ENCODE peak calls at places on chromosome 2, in four cellular contexts. O is HCT116, Y is H1, M is GM12878. F is an unnamed sample.

GRCh38 chr2:67733517-67733916 is 329.3 kb downstream of the C1D start:
- DNase-seq in O (peak), Y (peak), M (no peak), F (peak)

GRCh38 chr2:29921560-29921915 is at the start of gene ALK:
- DNase-seq in O (no peak), Y (no peak), M (no peak), F (peak)

GRCh38 chr2:234322766-234323465 is 174.0 kb downstream of the ARL4C start:
- DNase-seq in O (no peak), Y (no peak), M (no peak), F (no peak)

GRCh38 chr2:148796735-148797512 is 78.1 kb upstream of the KIF5C start:
- DNase-seq in O (no peak), Y (no peak), M (no peak), F (no peak)

GRCh38 chr2:234363011-234363487 is 133.8 kb downstream of the ARL4C start:
- DNase-seq in O (peak), Y (no peak), M (no peak), F (peak)

GRCh38 chr2:42638080-42638784 is 69.8 kb downstream of the MTA3 start:
- DNase-seq in O (no peak), Y (no peak), M (no peak), F (no peak)

GRCh38 chr2:44767691-44768090 is 173.8 kb upstream of the SIX3 start:
- DNase-seq in O (no peak), Y (peak), M (no peak), F (no peak)

GRCh38 chr2:70094978-70095832 is 7.9 kb downstream of the PCBP1 start:
- DNase-seq in O (no peak), Y (no peak), M (no peak), F (peak)

GRCh38 chr2:174965992-174966789 is 39.0 kb downstream of the CHN1 start:
- DNase-seq in O (no peak), Y (no peak), M (no peak), F (no peak)

GRCh38 chr2:69753659-69754350 is 11.9 kb downstream of the ANXA4 start:
- DNase-seq in O (no peak), Y (no peak), M (no peak), F (no peak)

GRCh38 chr2:237772513-237772912 is 26.1 kb upstream of the RBM44 start:
- DNase-seq in O (no peak), Y (peak), M (no peak), F (no peak)

GRCh38 chr2:226121339-226121738 is 678.3 kb downstream of the IRS1 start:
- DNase-seq in O (no peak), Y (no peak), M (no peak), F (no peak)

GRCh38 chr2:219688560-219689445 is 61.4 kb downstream of the SLC4A3 start:
- DNase-seq in O (peak), Y (no peak), M (no peak), F (no peak)

GRCh38 chr2:287471-287885 is 413 bp downstream of the ALKAL2 start:
- DNase-seq in O (no peak), Y (peak), M (no peak), F (no peak)

GRCh38 chr2:12543452-12544220 is 173.1 kb upstream of the TRIB2 start:
- DNase-seq in O (no peak), Y (no peak), M (no peak), F (no peak)

GRCh38 chr2:27041708-27042107 is 8.9 kb downstream of the TMEM214 start:
- DNase-seq in O (no peak), Y (no peak), M (no peak), F (no peak)

GRCh38 chr2:46955764-46956163 is 40.2 kb upstream of the MCFD2 start:
- DNase-seq in O (no peak), Y (no peak), M (no peak), F (no peak)

GRCh38 chr2:46956981-46957531 is 41.5 kb upstream of the MCFD2 start:
- DNase-seq in O (no peak), Y (no peak), M (no peak), F (peak)

GRCh38 chr2:46958431-46959017 is 42.9 kb upstream of the MCFD2 start:
- DNase-seq in O (no peak), Y (no peak), M (no peak), F (no peak)

GRCh38 chr2:46952171-46952570 is 36.6 kb upstream of the MCFD2 start:
- DNase-seq in O (no peak), Y (no peak), M (no peak), F (no peak)

DNA sequence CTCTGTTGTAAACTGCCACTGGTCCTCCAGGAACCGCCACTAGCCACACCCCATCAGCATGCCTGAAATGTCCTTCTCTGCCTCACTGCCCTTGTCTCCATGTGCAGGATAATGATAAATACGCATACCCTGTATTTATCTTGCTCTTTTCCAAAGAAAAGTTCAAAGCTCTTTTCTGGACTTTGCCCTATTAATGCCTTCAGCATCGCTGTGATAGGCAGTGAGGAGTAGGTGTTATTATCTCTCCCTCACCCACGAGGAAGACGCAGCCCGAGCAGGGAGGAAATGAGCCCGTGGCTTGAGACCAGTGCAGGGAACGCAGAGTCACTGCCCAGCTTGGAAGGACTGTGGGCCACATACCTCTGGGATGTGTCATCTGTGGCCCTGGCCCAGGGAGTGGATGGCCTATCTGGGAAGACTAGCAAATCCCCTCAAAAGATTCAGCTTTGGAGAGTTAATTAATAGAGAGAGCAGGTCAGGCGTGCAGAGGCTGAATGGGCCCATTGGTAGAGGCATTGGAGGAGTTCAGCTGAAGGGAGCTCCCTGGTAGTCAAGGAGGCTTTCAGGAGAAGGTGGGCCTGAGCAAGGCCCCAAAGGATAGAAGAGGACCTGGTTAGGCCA is 39.5 kb upstream of the MCFD2 start:
- DNase-seq in O (no peak), Y (no peak), M (no peak), F (no peak)
- TF ChIP-seq JUND in O (peak), Y (no peak), M (no peak), F (no peak)

GRCh38 chr2:206989306-206989705 is 50.0 kb downstream of the CPO start:
- DNase-seq in O (peak), Y (peak), M (no peak), F (no peak)
- TF ChIP-seq JUND in O (no peak), Y (no peak), M (no peak), F (no peak)

DNA sequence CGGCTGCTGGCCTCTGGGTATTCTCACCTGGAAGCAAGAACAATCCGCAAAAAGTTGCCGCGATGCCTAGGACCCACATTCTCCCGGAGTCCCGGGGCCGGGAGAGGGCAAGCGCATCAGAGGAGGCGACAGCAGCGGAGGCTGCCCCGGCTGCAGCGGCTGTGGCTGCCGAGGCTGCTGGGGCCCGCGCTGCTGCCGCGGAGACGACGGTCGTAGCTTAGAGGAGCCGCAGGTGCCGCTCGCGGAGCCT is 226 bp downstream of the LYPD1 start:
- DNase-seq in O (no peak), Y (peak), M (no peak), F (peak)
- TF ChIP-seq JUND in O (no peak), Y (no peak), M (no peak), F (no peak)

DNA sequence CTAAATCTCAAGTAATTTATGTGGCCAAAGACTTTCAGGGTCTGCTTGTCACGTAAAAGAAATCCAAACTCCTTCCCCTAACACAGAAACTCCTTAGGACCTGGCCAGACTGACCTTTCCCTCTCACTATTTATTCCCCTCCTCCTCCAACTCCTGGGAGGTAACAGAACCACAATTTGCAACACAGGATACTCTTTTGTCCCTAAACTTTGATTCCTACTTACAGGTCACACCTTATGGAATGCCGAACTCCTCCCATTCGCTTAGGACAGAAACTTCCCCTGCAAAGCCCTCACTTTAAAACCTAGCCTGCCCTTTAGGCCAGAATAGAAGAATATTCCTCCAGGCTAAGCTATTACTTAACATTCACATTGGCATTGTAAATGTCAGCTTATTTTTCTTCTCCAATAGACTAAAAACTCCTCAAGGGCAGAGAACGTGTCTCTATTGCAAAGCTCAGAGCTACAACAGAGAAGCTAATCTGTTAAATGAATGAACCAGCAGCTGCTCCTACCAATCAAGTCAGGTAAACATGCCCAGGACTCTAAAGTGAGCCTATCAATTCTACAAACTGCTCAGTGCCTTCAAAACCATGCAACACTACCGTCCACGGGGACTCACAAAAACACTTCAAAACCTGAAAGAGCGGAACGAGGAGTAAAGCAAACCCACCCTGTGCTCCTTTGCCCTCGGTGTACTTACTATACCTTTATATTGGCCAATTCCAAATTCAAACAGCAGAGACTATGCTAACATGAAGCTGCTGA is 6.1 kb downstream of the INO80D start:
- DNase-seq in O (no peak), Y (no peak), M (no peak), F (no peak)
- TF ChIP-seq JUND in O (no peak), Y (no peak), M (no peak), F (no peak)

GRCh38 chr2:183014005-183014404 is 24.3 kb downstream of the NCKAP1 start:
- DNase-seq in O (no peak), Y (no peak), M (no peak), F (no peak)
- TF ChIP-seq JUND in O (no peak), Y (no peak), M (no peak), F (no peak)

GRCh38 chr2:60483400-60483799 is 70.1 kb downstream of the BCL11A start:
- DNase-seq in O (no peak), Y (no peak), M (no peak), F (no peak)

GRCh38 chr2:60486067-60486466 is 67.4 kb downstream of the BCL11A start:
- DNase-seq in O (no peak), Y (no peak), M (no peak), F (no peak)

GRCh38 chr2:60485055-60485454 is 68.4 kb downstream of the BCL11A start:
- DNase-seq in O (no peak), Y (no peak), M (no peak), F (no peak)

GRCh38 chr2:60485550-60485949 is 67.9 kb downstream of the BCL11A start:
- DNase-seq in O (no peak), Y (no peak), M (no peak), F (no peak)

GRCh38 chr2:60484080-60484737 is 69.2 kb downstream of the BCL11A start:
- DNase-seq in O (no peak), Y (no peak), M (no peak), F (no peak)
- TF ChIP-seq JUND in O (no peak), Y (no peak), M (no peak), F (no peak)

GRCh38 chr2:205740381-205740780 is 58.1 kb downstream of the NRP2 start:
- DNase-seq in O (no peak), Y (no peak), M (no peak), F (no peak)

GRCh38 chr2:205738341-205738968 is 56.2 kb downstream of the NRP2 start:
- DNase-seq in O (no peak), Y (no peak), M (no peak), F (no peak)

GRCh38 chr2:205743137-205743536 is 60.8 kb downstream of the NRP2 start:
- DNase-seq in O (no peak), Y (no peak), M (no peak), F (no peak)

GRCh38 chr2:205741256-205741978 is 59.1 kb downstream of the NRP2 start:
- DNase-seq in O (no peak), Y (no peak), M (no peak), F (no peak)

GRCh38 chr2:205739618-205740017 is 57.3 kb downstream of the NRP2 start:
- DNase-seq in O (no peak), Y (no peak), M (no peak), F (no peak)
- TF ChIP-seq JUND in O (no peak), Y (no peak), M (no peak), F (no peak)

GRCh38 chr2:54767921-54768320 is 44.5 kb downstream of the EML6 start:
- DNase-seq in O (no peak), Y (no peak), M (no peak), F (no peak)
- TF ChIP-seq JUND in O (no peak), Y (no peak), M (no peak), F (no peak)

GRCh38 chr2:73291461-73292315 is 1.7 kb downstream of the EGR4 start:
- DNase-seq in O (no peak), Y (peak), M (no peak), F (no peak)

GRCh38 chr2:73292906-73293533 is 328 bp downstream of the EGR4 start:
- DNase-seq in O (no peak), Y (peak), M (no peak), F (no peak)

GRCh38 chr2:73294239-73294638 is 891 bp upstream of the EGR4 start:
- DNase-seq in O (no peak), Y (no peak), M (no peak), F (no peak)

GRCh38 chr2:73292316-73292905 is 937 bp downstream of the EGR4 start:
- DNase-seq in O (no peak), Y (peak), M (no peak), F (no peak)

DNA sequence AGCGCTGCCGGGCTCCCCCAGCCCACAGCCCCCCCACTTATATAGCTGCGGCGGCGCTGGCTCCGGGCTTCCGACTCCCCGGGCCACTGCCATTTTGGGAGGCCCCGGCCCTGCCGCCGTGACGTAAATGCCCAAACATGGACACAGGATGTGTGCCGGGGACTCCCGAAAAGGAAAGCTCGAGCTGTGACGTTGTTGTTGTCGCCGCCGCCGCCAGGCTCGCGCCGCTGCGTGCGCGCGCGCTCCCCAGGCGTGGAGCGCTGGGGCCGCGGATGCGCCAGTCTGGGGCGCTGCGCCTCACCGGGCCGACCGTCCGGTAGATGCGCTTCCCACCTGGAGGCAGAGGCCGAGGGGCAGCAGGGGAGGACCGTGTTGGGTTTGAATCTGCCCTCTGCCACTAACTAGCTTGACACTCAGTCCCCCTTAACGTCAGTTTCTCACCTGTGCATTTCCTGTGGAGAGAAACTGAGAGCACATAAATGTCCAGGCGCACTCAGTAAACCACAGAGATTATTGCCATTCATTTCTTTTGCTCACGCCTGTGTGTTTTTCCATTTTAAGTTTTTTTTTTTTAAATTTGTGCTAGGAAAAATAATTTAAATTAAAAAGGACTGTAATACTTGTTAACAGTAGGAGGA is at the start of gene EGR4:
- DNase-seq in O (peak), Y (peak), M (peak), F (peak)
- TF ChIP-seq JUND in O (no peak), Y (no peak), M (no peak), F (no peak)

DNA sequence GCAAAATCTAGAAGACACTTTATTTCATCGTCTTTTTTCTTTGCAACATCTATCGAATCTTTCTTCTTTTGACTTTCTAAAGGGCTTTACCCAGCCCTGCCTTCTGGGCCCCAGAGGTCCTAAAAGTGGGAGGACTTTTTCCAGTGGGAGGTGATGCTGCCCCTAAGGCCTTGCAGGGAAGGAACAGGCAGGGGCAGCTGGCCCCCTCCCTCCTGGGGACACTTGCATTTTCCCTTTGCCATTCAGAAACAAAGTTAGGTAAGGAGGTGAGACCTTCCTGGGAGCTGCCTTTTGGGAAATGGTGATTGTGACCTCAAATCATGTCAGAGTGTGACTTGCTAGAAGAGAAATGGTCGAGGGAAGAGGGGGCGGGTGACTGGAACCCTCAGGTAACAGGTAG is 132.7 kb downstream of the GLI2 start:
- DNase-seq in O (no peak), Y (no peak), M (no peak), F (no peak)
- TF ChIP-seq JUND in O (no peak), Y (no peak), M (no peak), F (no peak)